ENCODE peak calls at places on chromosome 12, in five cellular contexts. G is CD8-positive, alpha-beta T cell; K is GM12864; F is GM23338; E is IMR-90. V is an unnamed sample.

GRCh38 chr12:3200779-3201738 is 123.9 kb downstream of the TSPAN9 start:
- DNase-seq in G (no peak), K (no peak), F (no peak), E (no peak), V (no peak)

GRCh38 chr12:85725991-85726390 is 110.2 kb downstream of the RASSF9 start:
- DNase-seq in G (no peak), K (no peak), F (no peak), E (no peak), V (no peak)

GRCh38 chr12:31641509-31642090 is 17.9 kb upstream of the ETFBKMT start:
- DNase-seq in G (no peak), K (no peak), F (no peak), E (no peak), V (no peak)

GRCh38 chr12:132886529-132887477 is 602 bp downstream of the CHFR start:
- DNase-seq in G (no peak), K (no peak), F (peak; percentile 70), E (peak; percentile 4), V (no peak)

GRCh38 chr12:16636435-16637055 is 30.6 kb upstream of the LMO3 start:
- DNase-seq in G (no peak), K (peak; percentile 27), F (no peak), E (no peak), V (peak; percentile 66)

GRCh38 chr12:26150737-26151450 is 26.1 kb upstream of the BHLHE41 start:
- DNase-seq in G (no peak), K (no peak), F (no peak), E (peak; percentile 79), V (no peak)

GRCh38 chr12:124509676-124510300 is 57.6 kb downstream of the NCOR2 start:
- DNase-seq in G (no peak), K (no peak), F (no peak), E (peak; percentile 70), V (no peak)

GRCh38 chr12:117042171-117042809 is 56.9 kb downstream of the TESC start:
- DNase-seq in G (no peak), K (no peak), F (no peak), E (peak; percentile 8), V (no peak)

GRCh38 chr12:46456356-46457334 is 84.1 kb upstream of the SLC38A2 start:
- DNase-seq in G (no peak), K (no peak), F (no peak), E (peak; percentile 74), V (no peak)

GRCh38 chr12:122614839-122615238 is 87.8 kb downstream of the KNTC1 start:
- DNase-seq in G (no peak), K (no peak), F (no peak), E (peak; percentile 67), V (no peak)

GRCh38 chr12:77940011-77940423 is 109.3 kb downstream of the NAV3 start:
- DNase-seq in G (no peak), K (no peak), F (no peak), E (peak; percentile 93), V (peak; percentile 12)

GRCh38 chr12:31736472-31736871 is 7.7 kb upstream of the AMN1 start:
- DNase-seq in G (peak; percentile 42), K (no peak), F (no peak), E (peak; percentile 89), V (peak; percentile 56)

GRCh38 chr12:43758247-43758727 is 303 bp downstream of the PUS7L start:
- DNase-seq in G (no peak), K (peak; percentile 10), F (peak; percentile 36), E (peak; percentile 38), V (no peak)

GRCh38 chr12:49944718-49945117 is 5.8 kb upstream of the AQP2 start:
- DNase-seq in G (no peak), K (no peak), F (no peak), E (no peak), V (no peak)

GRCh38 chr12:21526053-21526452 is at the start of gene SPX:
- DNase-seq in G (no peak), K (no peak), F (no peak), E (peak; percentile 26), V (no peak)

GRCh38 chr12:5076761-5077160 is 33.1 kb downstream of the KCNA5 start:
- DNase-seq in G (no peak), K (no peak), F (no peak), E (no peak), V (no peak)

GRCh38 chr12:10497602-10498001 is 8.1 kb upstream of the EIF2S3B start:
- DNase-seq in G (peak; percentile 51), K (no peak), F (no peak), E (no peak), V (no peak)

GRCh38 chr12:68619541-68619940 is 8.8 kb downstream of the RAP1B start:
- DNase-seq in G (no peak), K (no peak), F (no peak), E (no peak), V (no peak)

GRCh38 chr12:9932270-9932669 is at the start of gene CLEC2A:
- DNase-seq in G (no peak), K (no peak), F (no peak), E (no peak), V (no peak)

GRCh38 chr12:52909256-52909655 is 4.4 kb upstream of the KRT8 start:
- DNase-seq in G (no peak), K (no peak), F (no peak), E (no peak), V (no peak)

GRCh38 chr12:80720516-80720915 is 3.8 kb downstream of the MYF5 start:
- DNase-seq in G (no peak), K (no peak), F (no peak), E (no peak), V (no peak)

GRCh38 chr12:77064891-77065360 is 443 bp downstream of the E2F7 start:
- DNase-seq in G (no peak), K (no peak), F (peak; percentile 60), E (no peak), V (no peak)

GRCh38 chr12:116919706-116920485 is 9.1 kb downstream of the FBXW8 start:
- DNase-seq in G (no peak), K (no peak), F (no peak), E (no peak), V (no peak)

GRCh38 chr12:107337354-107338095 is 244.2 kb upstream of the CRY1 start:
- DNase-seq in G (no peak), K (no peak), F (no peak), E (peak; percentile 79), V (no peak)

GRCh38 chr12:66516133-66516532 is 162.7 kb downstream of the GRIP1 start:
- DNase-seq in G (no peak), K (no peak), F (peak; percentile 26), E (no peak), V (no peak)

GRCh38 chr12:95339086-95339788 is 121.6 kb downstream of the VEZT start:
- DNase-seq in G (no peak), K (no peak), F (no peak), E (no peak), V (no peak)

DNA sequence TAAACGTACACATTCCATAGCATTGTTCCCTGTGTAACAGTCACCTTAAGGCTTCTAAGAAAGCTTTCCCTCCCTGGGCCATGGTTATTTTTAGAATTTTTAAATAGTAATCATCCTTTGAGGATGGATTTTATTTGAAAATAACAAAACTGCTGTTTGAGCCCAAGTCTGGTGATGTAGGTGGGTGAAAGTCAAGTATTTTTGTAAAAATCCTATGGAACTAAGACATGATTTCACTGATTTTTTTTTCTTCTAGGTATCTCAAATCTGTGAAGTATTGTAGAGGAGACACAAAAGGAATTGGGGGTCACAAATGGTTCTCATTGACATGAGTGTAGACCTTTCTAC is 1.4 kb downstream of the ISCU start:
- DNase-seq in G (no peak), K (no peak), F (no peak), E (no peak), V (no peak)
- TF ChIP-seq CTCF in G (no peak), K (no peak), F (peak; percentile 12), E (no peak), V (no peak)

GRCh38 chr12:47772738-47773061 is 338 bp upstream of the SLC48A1 start:
- DNase-seq in G (no peak), K (no peak), F (no peak), E (no peak), V (no peak)
- H3K4me3 ChIP-seq in G (peak overlapping the region; percentile 58), K (peak overlapping the region; percentile 60), F (peak overlapping the region; percentile 69), E (peak overlapping the region; percentile 92), V (peak overlapping the region; percentile 55)

GRCh38 chr12:54660320-54660962 is 12.3 kb upstream of the DCD start:
- DNase-seq in G (no peak), K (no peak), F (no peak), E (no peak), V (no peak)

GRCh38 chr12:54661048-54661447 is 12.9 kb upstream of the DCD start:
- DNase-seq in G (no peak), K (no peak), F (no peak), E (no peak), V (peak; percentile 7)

GRCh38 chr12:54657048-54657696 is 9.0 kb upstream of the DCD start:
- DNase-seq in G (no peak), K (no peak), F (peak; percentile 4), E (no peak), V (peak; percentile 15)

GRCh38 chr12:54662028-54662427 is 13.9 kb upstream of the DCD start:
- DNase-seq in G (no peak), K (no peak), F (no peak), E (no peak), V (no peak)

DNA sequence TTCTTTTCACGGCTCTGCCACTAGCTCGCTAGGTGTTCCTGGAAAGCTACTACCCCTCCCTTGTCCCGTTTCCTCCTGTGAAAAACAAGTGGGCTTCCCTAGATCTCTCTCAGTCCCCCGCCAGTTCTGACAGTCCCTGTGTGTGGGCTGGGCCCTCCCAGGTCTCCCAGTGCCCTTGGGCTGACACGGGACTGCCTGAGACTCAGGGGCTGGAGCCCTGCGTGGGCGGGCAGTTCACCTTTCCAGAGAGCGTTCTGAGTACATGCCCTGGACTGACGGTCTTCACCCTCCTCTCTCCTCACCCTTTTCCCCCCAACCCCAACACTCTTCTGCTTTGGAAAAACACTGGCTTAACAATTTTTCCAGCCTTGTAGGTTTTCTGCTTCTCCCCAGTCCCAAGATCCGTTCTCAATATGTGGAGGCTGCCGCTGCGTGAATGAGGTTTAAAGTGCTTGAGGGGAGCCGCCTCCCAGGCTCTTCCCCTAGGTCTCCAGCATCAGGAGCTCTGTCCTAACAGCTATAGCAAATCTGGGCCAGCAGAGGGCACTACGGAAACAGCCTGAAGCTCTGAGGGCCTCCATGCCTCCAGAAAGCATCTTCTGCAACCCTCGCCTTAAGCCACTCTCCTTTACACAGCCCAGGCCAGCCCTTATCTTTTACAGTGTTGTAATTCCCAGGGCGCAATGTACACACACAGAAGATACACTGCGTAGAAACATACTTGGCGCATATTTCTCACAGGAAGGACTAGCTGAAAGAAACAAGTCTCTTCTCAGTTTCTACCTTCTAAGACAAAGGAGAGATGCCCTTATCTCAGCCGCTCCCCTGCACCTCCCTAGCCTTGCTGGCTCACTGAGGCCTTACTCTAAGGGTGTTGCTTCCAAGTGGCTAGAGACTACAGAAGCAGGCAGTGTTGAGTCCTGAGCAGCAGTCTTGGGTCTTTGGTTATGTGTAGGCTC is 10.4 kb upstream of the DCD start:
- DNase-seq in G (peak; percentile 24), K (peak; percentile 5), F (peak; percentile 89), E (peak; percentile 6), V (peak; percentile 70)
- TF ChIP-seq CTCF in G (peak; percentile 51), K (peak; percentile 81), F (peak; percentile 82), E (peak; percentile 41), V (peak; percentile 80)

GRCh38 chr12:6954316-6954710 is 3.2 kb downstream of the PTPN6 start:
- DNase-seq in G (no peak), K (no peak), F (no peak), E (no peak), V (no peak)

GRCh38 chr12:6955462-6956331 is 4.5 kb downstream of the PTPN6 start:
- DNase-seq in G (no peak), K (no peak), F (no peak), E (no peak), V (peak; percentile 38)

GRCh38 chr12:6953417-6954315 is 2.5 kb downstream of the PTPN6 start:
- DNase-seq in G (peak; percentile 71), K (peak; percentile 92), F (no peak), E (no peak), V (peak; percentile 96)

GRCh38 chr12:6956332-6956727 is 5.2 kb downstream of the PTPN6 start:
- DNase-seq in G (no peak), K (no peak), F (no peak), E (no peak), V (peak; percentile 78)

GRCh38 chr12:6954754-6955461 is 3.8 kb downstream of the PTPN6 start:
- DNase-seq in G (no peak), K (no peak), F (no peak), E (no peak), V (peak; percentile 50)
- H3K4me3 ChIP-seq in G (peak overlapping the region; percentile 95), K (peak overlapping the region; percentile 93), F (no peak overlapping the region), E (no peak overlapping the region), V (peak overlapping the region; percentile 76)

V was measured in GM12865.